ENCODE peak calls at places on chromosome 11, in eight cellular contexts. I, R, Y, B, K, F, T and M are unnamed samples.

GRCh38 chr11:93902921-93903320 is 52.5 kb upstream of the VSTM5 start:
- DNase-seq in F (no peak), I (no peak), B (no peak), R (no peak), K (no peak), Y (no peak), T (no peak), M (no peak)

GRCh38 chr11:126344291-126344970 is 11.1 kb upstream of the ST3GAL4 start:
- DNase-seq in K (no peak), Y (no peak), R (no peak), F (no peak), B (no peak), T (no peak), I (no peak), M (no peak)

GRCh38 chr11:22792497-22792896 is 37.1 kb downstream of the SVIP start:
- DNase-seq in Y (no peak), K (no peak), F (no peak), R (no peak), I (no peak), B (no peak), T (no peak), M (no peak)

GRCh38 chr11:69918938-69919650 is 99.9 kb upstream of the FGF3 start:
- DNase-seq in K (peak), T (peak), R (peak), Y (peak), B (peak), I (peak), F (peak), M (peak)

GRCh38 chr11:114054830-114055229 is 4.7 kb upstream of the ZBTB16 start:
- DNase-seq in I (no peak), K (no peak), Y (no peak), B (no peak), R (no peak), F (no peak), T (no peak), M (no peak)

GRCh38 chr11:118213774-118214173 is 11.0 kb downstream of the JAML start:
- DNase-seq in R (no peak), B (no peak), K (no peak), I (no peak), F (no peak), Y (no peak), T (no peak), M (no peak)

GRCh38 chr11:88327462-88328143 is 9.9 kb downstream of the CTSC start:
- DNase-seq in R (no peak), I (no peak), Y (no peak), F (no peak), T (peak), K (no peak), B (no peak), M (no peak)

GRCh38 chr11:70788247-70789022 is 390.1 kb downstream of the CTTN start:
- DNase-seq in Y (peak), B (no peak), K (no peak), I (no peak), F (no peak), R (no peak), T (no peak), M (no peak)

GRCh38 chr11:60776167-60776566 is 9.0 kb upstream of the MS4A10 start:
- DNase-seq in R (no peak), B (no peak), T (no peak), K (no peak), I (no peak), F (no peak), Y (no peak), M (no peak)

GRCh38 chr11:32433249-32434115 is 1.9 kb downstream of the WT1 start:
- DNase-seq in B (peak), Y (no peak), F (no peak), I (no peak), T (no peak), R (no peak), K (no peak), M (no peak)